ENCODE peak calls at places on chromosome X, in eight cellular contexts. Z is HuH-7.5; D is naive thymus-derived CD8-positive, alpha-beta T cell; V is stimulated activated CD4-positive, alpha-beta T cell treated with anti-CD3 and anti-CD28 coated beads, Interleukin-12 subunit alpha, Interleukin-12 subunit beta, amount 100 ng/mL, for 24 hours; E is T-helper 2 cell; J is activated CD8-positive, alpha-beta memory T cell treated with anti-CD3 and anti-CD28 coated beads for 1 hour; F is activated naive CD8-positive, alpha-beta T cell treated with anti-CD3 and anti-CD28 coated beads, Interleukin-2, amount 50 U/mL, for 24 hours; Y is NCI-H1092 treated with DMSO at 0.1 percent for 48 hours. Q is an unnamed sample.

GRCh38 chrX:137565921-137566745 is at the start of gene ZIC3:
- DNase-seq in V (no peak), D (no peak), Z (peak), Y (peak), E (no peak), J (no peak), F (no peak), Q (no peak)

GRCh38 chrX:153477458-153477857 is 7.1 kb upstream of the HAUS7 start:
- DNase-seq in Y (no peak), Z (no peak), E (no peak), F (no peak), V (no peak), J (no peak), D (no peak), Q (no peak)

GRCh38 chrX:100649550-100650356 is 5.8 kb downstream of the SRPX2 start:
- DNase-seq in F (no peak), Z (no peak), E (no peak), J (no peak), Y (no peak), V (no peak), D (no peak), Q (no peak)

GRCh38 chrX:77785400-77785745 is 643 bp downstream of the ATRX start:
- DNase-seq in V (no peak), Z (peak), D (no peak), F (no peak), E (no peak), J (no peak), Y (peak), Q (no peak)

GRCh38 chrX:135516376-135516775 is 4.1 kb upstream of the INTS6L start:
- DNase-seq in J (no peak), Y (no peak), F (no peak), V (no peak), Z (no peak), D (no peak), E (no peak), Q (no peak)

GRCh38 chrX:129654652-129655546 is at the start of gene APLN:
- DNase-seq in D (no peak), E (no peak), V (no peak), Z (no peak), Y (peak), F (peak), J (no peak), Q (no peak)

GRCh38 chrX:108223606-108224005 is 132.0 kb downstream of the ATG4A start:
- DNase-seq in V (no peak), Z (no peak), E (no peak), J (no peak), Y (no peak), F (no peak), D (no peak), Q (no peak)

GRCh38 chrX:22378296-22378695 is 105.6 kb downstream of the CBLL2 start:
- DNase-seq in E (no peak), Z (no peak), F (no peak), V (no peak), Y (no peak), J (no peak), D (no peak), Q (no peak)